ENCODE peak calls at places on chromosomes 5 and 9, in six cellular contexts. N is GM13977; X is MV-4-11; R is activated CD4-positive, alpha-beta T cell treated with anti-CD3 and anti-CD28 coated beads, Interleukin-2, amount 50 U/mL, for 4 hours; L is Karpas-422; C is SW480. M is an unnamed sample.

GRCh38 chr9:131697908-131698714 is 41.8 kb downstream of the RAPGEF1 start:
- DNase-seq in N (no peak), L (no peak), C (no peak), R (no peak), X (no peak), M (no peak)

GRCh38 chr5:133049726-133050048 is 2.1 kb upstream of the HSPA4 start:
- DNase-seq in X (no peak), C (no peak), L (no peak), N (no peak), R (no peak), M (no peak)

GRCh38 chr9:100129772-100130171 is 30.7 kb downstream of the INVS start:
- DNase-seq in C (no peak), R (no peak), L (no peak), X (no peak), N (no peak), M (no peak)

GRCh38 chr5:180135967-180136641 is 64.5 kb upstream of the RNF130 start:
- DNase-seq in L (no peak), R (no peak), C (no peak), X (no peak), N (no peak), M (no peak)

GRCh38 chr5:125525356-125525755 is 778.9 kb upstream of the ZNF608 start:
- DNase-seq in R (no peak), L (no peak), X (no peak), C (no peak), N (no peak), M (no peak)

GRCh38 chr5:178288373-178289368 is 56.1 kb upstream of the PHYKPL start:
- DNase-seq in L (no peak), C (no peak), X (peak), N (no peak), R (no peak), M (peak)

GRCh38 chr5:155250601-155251000 is 237.0 kb downstream of the KIF4B start:
- DNase-seq in R (no peak), X (no peak), N (no peak), C (no peak), L (no peak), M (no peak)

GRCh38 chr5:54362434-54362833 is 52.1 kb upstream of the ARL15 start:
- DNase-seq in L (no peak), X (no peak), C (no peak), R (no peak), N (no peak), M (no peak)

GRCh38 chr9:137237759-137238726 is 3.0 kb upstream of the TUBB4B start:
- DNase-seq in R (no peak), X (no peak), C (peak), N (no peak), L (no peak), M (no peak)

GRCh38 chr5:143386725-143387124 is 16.8 kb downstream of the NR3C1 start:
- DNase-seq in X (peak), N (no peak), L (no peak), C (no peak), R (no peak), M (no peak)

GRCh38 chr5:55062039-55062779 is 38.2 kb downstream of the GZMK start:
- DNase-seq in R (peak), X (no peak), C (peak), L (no peak), N (no peak), M (no peak)

GRCh38 chr9:79665926-79666325 is 94.2 kb downstream of the TLE4 start:
- DNase-seq in N (no peak), L (no peak), X (no peak), C (no peak), R (no peak), M (no peak)

GRCh38 chr5:139636207-139636792 is 11.8 kb upstream of the CXXC5 start:
- DNase-seq in X (peak), R (peak), C (no peak), N (peak), L (peak), M (peak)

GRCh38 chr5:140633081-140633471 is at the start of gene CD14:
- DNase-seq in R (no peak), N (peak), L (no peak), X (peak), C (peak), M (peak)

GRCh38 chr5:134554319-134555222 is 29.1 kb downstream of the JADE2 start:
- DNase-seq in R (peak), C (no peak), N (peak), L (peak), X (no peak), M (peak)

GRCh38 chr5:39760385-39761198 is 335.8 kb upstream of the DAB2 start:
- DNase-seq in C (no peak), N (no peak), L (no peak), R (no peak), X (peak), M (peak)

GRCh38 chr9:89923961-89924504 is 319.2 kb downstream of the GADD45G start:
- DNase-seq in N (peak), C (peak), X (peak), R (peak), L (no peak), M (peak)

GRCh38 chr9:95107001-95107749 is 210.3 kb downstream of the FANCC start:
- DNase-seq in X (no peak), L (no peak), N (no peak), R (no peak), C (no peak), M (no peak)

GRCh38 chr9:36214571-36214970 is 23.9 kb downstream of the CLTA start:
- DNase-seq in N (no peak), R (no peak), L (no peak), C (no peak), X (no peak), M (no peak)

GRCh38 chr9:120892748-120893584 is 16.0 kb upstream of the PHF19 start:
- DNase-seq in X (peak), R (peak), C (peak), L (peak), N (peak), M (peak)

GRCh38 chr9:35798658-35799366 is 7.4 kb downstream of the NPR2 start:
- DNase-seq in L (no peak), C (peak), X (no peak), R (no peak), N (no peak), M (peak)

GRCh38 chr5:96537386-96537785 is 104.3 kb upstream of the PCSK1 start:
- DNase-seq in X (peak), R (no peak), N (no peak), L (no peak), C (no peak), M (peak)

GRCh38 chr9:127828262-127829031 is 25.8 kb downstream of the FPGS start:
- DNase-seq in R (no peak), X (no peak), N (no peak), C (peak), L (no peak), M (no peak)

GRCh38 chr5:77328926-77329647 is 118.6 kb downstream of the PDE8B start:
- DNase-seq in R (no peak), L (no peak), C (no peak), X (no peak), N (no peak), M (no peak)

GRCh38 chr9:89549031-89549644 is 51.2 kb upstream of the SEMA4D start:
- DNase-seq in L (peak), N (peak), X (peak), R (peak), C (peak), M (peak)

GRCh38 chr9:33159058-33159759 is 7.9 kb downstream of the B4GALT1 start:
- DNase-seq in L (peak), N (no peak), R (no peak), C (peak), X (peak), M (peak)

GRCh38 chr5:14588758-14589543 is 7.4 kb downstream of the OTULINL start:
- DNase-seq in N (no peak), R (no peak), X (no peak), C (no peak), L (no peak), M (no peak)

GRCh38 chr9:116087246-116087645 is 66.3 kb upstream of the PAPPA start:
- DNase-seq in C (no peak), L (no peak), R (no peak), X (peak), N (no peak), M (peak)

GRCh38 chr5:92371889-92372235 is 988.7 kb upstream of the ARRDC3 start:
- DNase-seq in L (no peak), N (no peak), C (no peak), R (no peak), X (no peak), M (peak)

GRCh38 chr5:111392181-111392580 is 120.2 kb downstream of the STARD4 start:
- DNase-seq in C (no peak), R (no peak), X (no peak), N (no peak), L (no peak), M (no peak)

GRCh38 chr9:134983094-134983493 is 65.4 kb upstream of the FCN1 start:
- DNase-seq in R (no peak), L (peak), C (no peak), X (no peak), N (peak), M (no peak)

GRCh38 chr5:173772407-173773059 is 115.6 kb upstream of the CPEB4 start:
- DNase-seq in C (no peak), R (no peak), L (no peak), N (no peak), X (peak), M (no peak)

GRCh38 chr9:87464110-87464991 is 33.3 kb upstream of the DAPK1 start:
- DNase-seq in X (no peak), R (no peak), L (no peak), C (no peak), N (peak), M (peak)

GRCh38 chr9:85246566-85246965 is 495.2 kb downstream of the AGTPBP1 start:
- DNase-seq in L (no peak), N (no peak), C (no peak), R (no peak), X (no peak), M (no peak)

GRCh38 chr5:80207832-80208231 is 48.0 kb downstream of the SERINC5 start:
- DNase-seq in C (no peak), L (no peak), N (no peak), X (no peak), R (no peak), M (no peak)

GRCh38 chr5:135120951-135121350 is 86.9 kb upstream of the PITX1 start:
- DNase-seq in N (no peak), L (no peak), R (no peak), C (no peak), X (no peak), M (no peak)